ENCODE peak calls at places on chromosomes 6 and 20, in six cellular contexts. W is aorta, D is PC-9, X is Peyer's patch, G is PC-3, K is colonic mucosa. E is an unnamed sample.

GRCh38 chr6:14542670-14543366 is 425.2 kb downstream of the CD83 start:
- DNase-seq in D (no peak), X (peak; percentile 63), W (no peak), G (peak; percentile 64), K (no peak), E (no peak)

GRCh38 chr20:49936153-49937022 is at the start of gene RNF114:
- DNase-seq in X (peak; percentile 96), D (peak; percentile 85), K (peak; percentile 92), W (peak; percentile 97), G (peak; percentile 97), E (peak; percentile 92)

GRCh38 chr6:132867055-132867454 is 52.7 kb downstream of the RPS12 start:
- DNase-seq in X (no peak), W (no peak), K (no peak), G (no peak), D (no peak), E (no peak)

GRCh38 chr6:115643762-115644161 is 416.9 kb downstream of the FRK start:
- DNase-seq in D (peak; percentile 24), W (no peak), G (peak; percentile 66), X (no peak), K (no peak), E (no peak)

GRCh38 chr6:40894962-40895799 is 143.8 kb downstream of the UNC5CL start:
- DNase-seq in K (peak; percentile 63), X (peak; percentile 54), W (no peak), G (peak; percentile 74), D (peak; percentile 58), E (peak; percentile 76)

GRCh38 chr6:27617046-27617687 is 144.3 kb upstream of the ZNF184 start:
- DNase-seq in W (no peak), D (peak; percentile 27), X (no peak), G (peak; percentile 38), K (no peak), E (no peak)

GRCh38 chr6:159875194-159875593 is 15.6 kb upstream of the MAS1 start:
- DNase-seq in W (no peak), D (no peak), G (no peak), X (no peak), K (no peak), E (no peak)

GRCh38 chr20:32902456-32903420 is 44.0 kb downstream of the EFCAB8 start:
- DNase-seq in G (peak; percentile 68), K (peak; percentile 31), X (peak; percentile 72), D (peak; percentile 53), W (peak; percentile 81), E (peak; percentile 47)

GRCh38 chr6:45472383-45472782 is 94.6 kb upstream of the SUPT3H start:
- DNase-seq in W (no peak), X (no peak), G (no peak), D (no peak), K (no peak), E (no peak)

GRCh38 chr20:41058007-41058673 is 29.5 kb downstream of the TOP1 start:
- DNase-seq in W (no peak), G (peak; percentile 92), K (no peak), X (no peak), D (no peak), E (no peak)

GRCh38 chr20:39112196-39112743 is 150.1 kb downstream of the DHX35 start:
- DNase-seq in W (no peak), K (no peak), G (peak; percentile 51), D (peak; percentile 43), X (no peak), E (peak; percentile 8)

GRCh38 chr6:45658396-45658795 is 280.7 kb upstream of the SUPT3H start:
- DNase-seq in X (no peak), K (no peak), D (no peak), W (no peak), G (no peak), E (no peak)

GRCh38 chr20:23156170-23156841 is 70.2 kb upstream of the CD93 start:
- DNase-seq in W (no peak), K (no peak), D (peak; percentile 56), G (peak; percentile 86), X (peak; percentile 69), E (no peak)

GRCh38 chr6:28693751-28694443 is 168.2 kb downstream of the GPX5 start:
- DNase-seq in K (no peak), G (no peak), D (no peak), X (no peak), W (no peak), E (no peak)

GRCh38 chr20:48795058-48795457 is 32.7 kb downstream of the PREX1 start:
- DNase-seq in G (no peak), K (no peak), D (no peak), X (no peak), W (no peak), E (no peak)

GRCh38 chr20:37007898-37008649 is 56.6 kb upstream of the SAMHD1 start:
- DNase-seq in X (no peak), W (no peak), K (no peak), G (peak; percentile 22), D (no peak), E (peak; percentile 33)

GRCh38 chr6:81265106-81265505 is 487.4 kb downstream of the TENT5A start:
- DNase-seq in X (no peak), G (no peak), W (peak; percentile 80), K (no peak), D (peak; percentile 5), E (no peak)

GRCh38 chr6:22320750-22321149 is 23.9 kb upstream of the PRL start:
- DNase-seq in D (peak; percentile 34), W (no peak), G (peak; percentile 81), X (no peak), K (no peak), E (peak; percentile 13)

GRCh38 chr6:138087549-138087948 is 19.7 kb downstream of the PERP start:
- DNase-seq in W (no peak), X (no peak), K (no peak), D (peak; percentile 40), G (peak; percentile 25), E (no peak)

GRCh38 chr6:154154389-154154967 is 115.4 kb downstream of the OPRM1 start:
- DNase-seq in G (peak; percentile 71), K (peak; percentile 61), X (peak; percentile 86), D (no peak), W (no peak), E (peak; percentile 75)

GRCh38 chr6:63543001-63543400 is 29.3 kb upstream of the LOC128125822 start:
- DNase-seq in X (no peak), W (no peak), K (no peak), G (no peak), D (no peak), E (no peak)

GRCh38 chr20:17848649-17849048 is 119.9 kb downstream of the SNX5 start:
- DNase-seq in D (no peak), W (no peak), G (no peak), K (no peak), X (no peak), E (no peak)

GRCh38 chr6:148803979-148804378 is 57.1 kb downstream of the UST start:
- DNase-seq in G (peak; percentile 3), W (no peak), X (no peak), D (no peak), K (no peak), E (no peak)

GRCh38 chr20:47139934-47140333 is 216.6 kb downstream of the ZMYND8 start:
- DNase-seq in W (no peak), X (no peak), D (peak; percentile 39), G (peak; percentile 61), K (no peak), E (peak; percentile 44)

GRCh38 chr6:168165373-168165772 is 86.4 kb upstream of the FRMD1 start:
- DNase-seq in D (no peak), W (no peak), G (no peak), X (no peak), K (peak; percentile 20), E (no peak)

GRCh38 chr6:1624848-1625341 is 15.2 kb downstream of the FOXC1 start:
- DNase-seq in W (no peak), X (no peak), K (no peak), G (no peak), D (peak; percentile 45), E (peak; percentile 24)

GRCh38 chr20:401682-402495 is 6.2 kb upstream of the RBCK1 start:
- DNase-seq in K (peak; percentile 58), X (peak; percentile 63), G (peak; percentile 99), W (no peak), D (peak; percentile 25), E (no peak)

GRCh38 chr6:150237626-150238025 is 94.8 kb downstream of the PPP1R14C start:
- DNase-seq in K (no peak), X (no peak), G (no peak), W (no peak), D (no peak), E (no peak)
- H3K27ac ChIP-seq in K (no peak overlapping the region), X (no peak overlapping the region), G (no peak overlapping the region), W (no peak overlapping the region), D (no peak overlapping the region), E (peak overlapping the region; percentile 47)

GRCh38 chr6:108588586-108588985 is 27.9 kb downstream of the FOXO3 start:
- DNase-seq in K (peak; percentile 35), X (no peak), G (peak; percentile 30), D (peak; percentile 29), W (no peak), E (peak; percentile 35)

GRCh38 chr6:108589244-108589730 is 28.6 kb downstream of the FOXO3 start:
- DNase-seq in G (peak; percentile 47), D (peak; percentile 78), K (peak; percentile 89), W (peak; percentile 79), X (peak; percentile 82), E (peak; percentile 91)

GRCh38 chr6:108594640-108595039 is 33.9 kb downstream of the FOXO3 start:
- DNase-seq in W (peak; percentile 77), D (no peak), K (peak; percentile 52), G (peak; percentile 13), X (no peak), E (peak; percentile 22)

GRCh38 chr6:108592371-108593337 is 31.9 kb downstream of the FOXO3 start:
- DNase-seq in X (peak; percentile 89), K (peak; percentile 40), G (no peak), D (peak; percentile 51), W (no peak), E (no peak)

DNA sequence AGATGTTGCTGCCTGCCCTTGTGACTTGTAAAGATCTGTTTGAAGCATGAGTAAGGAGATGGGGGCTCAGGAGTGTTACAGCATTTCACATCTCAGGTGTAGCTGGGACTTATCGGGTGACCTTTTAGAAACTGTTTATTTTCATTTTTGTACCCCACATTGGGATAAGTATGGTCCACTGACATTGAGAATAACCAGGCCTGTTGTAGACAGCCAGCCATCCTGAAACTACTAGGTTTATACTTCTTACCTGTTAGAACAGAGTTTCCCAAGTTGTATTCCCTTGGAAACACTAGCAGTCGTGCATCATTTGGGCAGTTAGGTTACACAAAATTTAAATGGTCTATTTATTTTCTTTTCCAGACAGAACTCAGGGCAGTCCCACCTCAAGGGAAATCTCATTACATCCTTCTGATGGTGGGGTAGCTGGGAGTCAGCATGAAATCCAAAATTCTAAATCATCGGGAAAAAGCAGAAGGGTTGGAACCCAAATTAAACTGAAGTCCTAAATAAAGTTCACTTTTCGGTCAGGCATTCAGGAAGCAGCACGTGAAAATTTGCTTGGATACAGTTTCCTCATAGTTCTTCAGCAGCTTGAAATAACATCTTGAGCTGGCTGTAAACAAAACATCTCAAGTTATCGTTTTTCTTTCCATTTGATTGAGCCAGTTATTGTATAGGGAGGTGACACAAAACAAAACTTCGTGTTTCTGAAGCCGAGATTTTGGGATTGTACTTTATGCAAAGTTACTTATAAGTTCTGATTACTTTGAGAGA is 30.5 kb downstream of the FOXO3 start:
- DNase-seq in G (no peak), X (no peak), K (no peak), D (no peak), W (no peak), E (no peak)
- H3K27ac ChIP-seq in G (no peak overlapping the region), X (peak overlapping the region; percentile 72), K (peak overlapping the region; percentile 15), D (peak overlapping the region; percentile 20), W (peak overlapping the region; percentile 100), E (peak overlapping the region; percentile 89)

GRCh38 chr6:7262037-7262461 is 51.0 kb downstream of the SSR1 start:
- DNase-seq in D (peak; percentile 39), W (peak; percentile 68), K (peak; percentile 68), X (peak; percentile 53), G (no peak), E (peak; percentile 47)
- H3K27ac ChIP-seq in D (no peak overlapping the region), W (no peak overlapping the region), K (no peak overlapping the region), X (no peak overlapping the region), G (no peak overlapping the region), E (peak overlapping the region; percentile 93)

GRCh38 chr20:34089655-34090324 is 22.3 kb downstream of the EIF2S2 start:
- DNase-seq in D (no peak), X (no peak), K (no peak), G (no peak), W (no peak), E (peak; percentile 68)
- H3K27ac ChIP-seq in D (no peak overlapping the region), X (no peak overlapping the region), K (no peak overlapping the region), G (no peak overlapping the region), W (no peak overlapping the region), E (peak overlapping the region; percentile 82)